ENCODE peak calls at places on chromosomes 12 and 14, in four cellular contexts. One of them, this sample, is unnamed.

GRCh38 chr12:52517005-52517835 is 3.0 kb downstream of the KRT5 start:
- DNase-seq in Caco-2: no peak
- DNase-seq in mucosa of gallbladder: peak
- DNase-seq in amniotic stem cell: no peak
- DNase-seq in this sample: no peak

GRCh38 chr14:20436363-20436755 is 393 bp upstream of the KLHL33 start:
- DNase-seq in Caco-2: no peak
- DNase-seq in mucosa of gallbladder: no peak
- DNase-seq in amniotic stem cell: no peak
- DNase-seq in this sample: no peak

GRCh38 chr14:90239139-90239538 is 17.2 kb upstream of the PSMC1 start:
- DNase-seq in Caco-2: peak
- DNase-seq in mucosa of gallbladder: no peak
- DNase-seq in amniotic stem cell: no peak
- DNase-seq in this sample: no peak

GRCh38 chr12:122421815-122422737 is at the start of gene CLIP1:
- DNase-seq in Caco-2: peak
- DNase-seq in mucosa of gallbladder: peak
- DNase-seq in amniotic stem cell: no peak
- DNase-seq in this sample: peak

GRCh38 chr12:92139634-92140555 is 5.8 kb downstream of the BTG1 start:
- DNase-seq in Caco-2: no peak
- DNase-seq in mucosa of gallbladder: no peak
- DNase-seq in amniotic stem cell: no peak
- DNase-seq in this sample: no peak

GRCh38 chr12:12539411-12539810 is 23.3 kb downstream of the DUSP16 start:
- DNase-seq in Caco-2: no peak
- DNase-seq in mucosa of gallbladder: no peak
- DNase-seq in amniotic stem cell: no peak
- DNase-seq in this sample: no peak

GRCh38 chr12:6369916-6370575 is 5.3 kb downstream of the SCNN1A start:
- DNase-seq in Caco-2: no peak
- DNase-seq in mucosa of gallbladder: no peak
- DNase-seq in amniotic stem cell: no peak
- DNase-seq in this sample: no peak

GRCh38 chr12:130628304-130628703 is 87.8 kb downstream of the RIMBP2 start:
- DNase-seq in Caco-2: no peak
- DNase-seq in mucosa of gallbladder: no peak
- DNase-seq in amniotic stem cell: no peak
- DNase-seq in this sample: no peak

GRCh38 chr14:61116369-61116768 is 135.3 kb downstream of the SLC38A6 start:
- DNase-seq in Caco-2: no peak
- DNase-seq in mucosa of gallbladder: no peak
- DNase-seq in amniotic stem cell: no peak
- DNase-seq in this sample: peak

GRCh38 chr14:73613419-73613963 is 1.2 kb downstream of the ACOT6 start:
- DNase-seq in Caco-2: no peak
- DNase-seq in mucosa of gallbladder: no peak
- DNase-seq in amniotic stem cell: no peak
- DNase-seq in this sample: no peak

GRCh38 chr14:105456736-105457703 is 17.6 kb upstream of the CRIP2 start:
- DNase-seq in Caco-2: no peak
- DNase-seq in mucosa of gallbladder: no peak
- DNase-seq in amniotic stem cell: no peak
- DNase-seq in this sample: no peak

GRCh38 chr12:752673-753400 is 458 bp downstream of the WNK1 start:
- DNase-seq in Caco-2: peak
- DNase-seq in mucosa of gallbladder: peak
- DNase-seq in amniotic stem cell: peak
- DNase-seq in this sample: peak

GRCh38 chr14:103141117-103141796 is 18.0 kb downstream of the TNFAIP2 start:
- DNase-seq in Caco-2: peak
- DNase-seq in mucosa of gallbladder: no peak
- DNase-seq in amniotic stem cell: no peak
- DNase-seq in this sample: no peak

GRCh38 chr12:124759841-124760508 is 103.7 kb downstream of the SCARB1 start:
- DNase-seq in Caco-2: no peak
- DNase-seq in mucosa of gallbladder: no peak
- DNase-seq in amniotic stem cell: no peak
- DNase-seq in this sample: no peak

GRCh38 chr14:36068777-36069534 is 107.6 kb downstream of the PTCSC3 start:
- DNase-seq in Caco-2: no peak
- DNase-seq in mucosa of gallbladder: no peak
- DNase-seq in amniotic stem cell: no peak
- DNase-seq in this sample: no peak

GRCh38 chr14:38500125-38500524 is 244.2 kb upstream of the CLEC14A start:
- DNase-seq in Caco-2: no peak
- DNase-seq in mucosa of gallbladder: no peak
- DNase-seq in amniotic stem cell: no peak
- DNase-seq in this sample: no peak

GRCh38 chr14:100473249-100473648 is 114.0 kb downstream of the BEGAIN start:
- DNase-seq in Caco-2: no peak
- DNase-seq in mucosa of gallbladder: no peak
- DNase-seq in amniotic stem cell: no peak
- DNase-seq in this sample: no peak

GRCh38 chr12:42382013-42382696 is 56.2 kb downstream of the PPHLN1 start:
- DNase-seq in Caco-2: no peak
- DNase-seq in mucosa of gallbladder: no peak
- DNase-seq in amniotic stem cell: no peak
- DNase-seq in this sample: no peak

GRCh38 chr12:85157023-85157626 is 121.0 kb downstream of the LRRIQ1 start:
- DNase-seq in Caco-2: no peak
- DNase-seq in mucosa of gallbladder: no peak
- DNase-seq in amniotic stem cell: no peak
- DNase-seq in this sample: no peak

GRCh38 chr14:105204206-105204930 is 23.3 kb upstream of the NUDT14 start:
- DNase-seq in Caco-2: no peak
- DNase-seq in mucosa of gallbladder: peak
- DNase-seq in amniotic stem cell: no peak
- DNase-seq in this sample: peak

GRCh38 chr12:105382771-105383632 is 52.5 kb downstream of the C12orf75 start:
- DNase-seq in Caco-2: peak
- DNase-seq in mucosa of gallbladder: peak
- DNase-seq in amniotic stem cell: peak
- DNase-seq in this sample: no peak

GRCh38 chr14:34699873-34700621 is 14.3 kb downstream of the CFL2 start:
- DNase-seq in Caco-2: no peak
- DNase-seq in mucosa of gallbladder: no peak
- DNase-seq in amniotic stem cell: peak
- DNase-seq in this sample: no peak

GRCh38 chr12:4957781-4958180 is 48.1 kb downstream of the KCNA1 start:
- DNase-seq in Caco-2: no peak
- DNase-seq in mucosa of gallbladder: no peak
- DNase-seq in amniotic stem cell: no peak
- DNase-seq in this sample: no peak

GRCh38 chr12:12705833-12706520 is 10.0 kb upstream of the GPR19 start:
- DNase-seq in Caco-2: no peak
- DNase-seq in mucosa of gallbladder: peak
- DNase-seq in amniotic stem cell: no peak
- DNase-seq in this sample: no peak

GRCh38 chr14:99029150-99029915 is 242.7 kb downstream of the BCL11B start:
- DNase-seq in Caco-2: no peak
- DNase-seq in mucosa of gallbladder: no peak
- DNase-seq in amniotic stem cell: no peak
- DNase-seq in this sample: no peak

GRCh38 chr14:32657081-32657480 is 281.6 kb upstream of the NPAS3 start:
- DNase-seq in Caco-2: no peak
- DNase-seq in mucosa of gallbladder: peak
- DNase-seq in amniotic stem cell: no peak
- DNase-seq in this sample: no peak

GRCh38 chr12:122937622-122938091 is 28.6 kb downstream of the ABCB9 start:
- DNase-seq in Caco-2: no peak
- DNase-seq in mucosa of gallbladder: no peak
- DNase-seq in amniotic stem cell: no peak
- DNase-seq in this sample: peak

This sample was measured in left lobe of liver.